ENCODE peak calls at places on chromosome 14, in five cellular contexts. J is pancreas, Q is hepatocyte, S is thyroid gland, M is heart right ventricle. A is an unnamed sample. For H3K4me1, the result is how much of the 10 kb centered on the place peaks cover.

GRCh38 chr14:54003064-54003463 is 46.4 kb upstream of the BMP4 start:
- DNase-seq in J (no peak), S (no peak), Q (no peak), M (no peak), A (no peak)

GRCh38 chr14:23327947-23328744 is 6.9 kb downstream of the PABPN1 start:
- DNase-seq in S (peak), J (peak), Q (peak), M (no peak), A (no peak)

GRCh38 chr14:33859306-33859705 is 91.6 kb downstream of the EGLN3 start:
- DNase-seq in S (no peak), Q (peak), M (no peak), J (no peak), A (no peak)

GRCh38 chr14:105487449-105487985 is 831 bp downstream of the CRIP1 start:
- DNase-seq in Q (no peak), S (peak), J (no peak), M (peak), A (peak)

GRCh38 chr14:95527392-95528002 is 7.4 kb upstream of the GLRX5 start:
- DNase-seq in S (peak), J (no peak), Q (peak), M (no peak), A (no peak)

GRCh38 chr14:103868242-103868897 is 21.0 kb upstream of the PPP1R13B start:
- DNase-seq in S (no peak), J (no peak), Q (no peak), M (no peak), A (no peak)

GRCh38 chr14:94392510-94392935 is 4.1 kb upstream of the SERPINA1 start:
- DNase-seq in S (no peak), M (no peak), Q (peak), J (no peak), A (no peak)

GRCh38 chr14:33986804-33987203 is 35.9 kb upstream of the EGLN3 start:
- DNase-seq in S (no peak), Q (peak), M (no peak), J (no peak), A (no peak)

GRCh38 chr14:88934231-88934898 is 109.9 kb downstream of the TTC8 start:
- DNase-seq in J (no peak), Q (no peak), M (no peak), S (no peak), A (no peak)

GRCh38 chr14:104819361-104819771 is 18.5 kb downstream of the ZBTB42 start:
- DNase-seq in S (no peak), J (no peak), M (no peak), Q (peak), A (peak)

GRCh38 chr14:61528591-61529021 is 166.7 kb upstream of the HIF1A start:
- DNase-seq in M (no peak), Q (no peak), S (no peak), J (no peak), A (no peak)

GRCh38 chr14:77094672-77095284 is 3.3 kb upstream of the CIPC start:
- DNase-seq in S (peak), Q (peak), M (peak), J (peak), A (peak)

GRCh38 chr14:35050652-35051051 is 4.6 kb downstream of the FAM177A1 start:
- DNase-seq in J (no peak), Q (peak), M (no peak), S (no peak), A (no peak)

GRCh38 chr14:22570132-22570949 is 18.7 kb downstream of the DAD1 start:
- DNase-seq in Q (peak), J (peak), M (no peak), S (peak), A (peak)

GRCh38 chr14:94571950-94572349 is 9.3 kb upstream of the SERPINA5 start:
- DNase-seq in M (no peak), J (no peak), Q (no peak), S (no peak), A (peak)

GRCh38 chr14:81169711-81170103 is 51.1 kb downstream of the GTF2A1 start:
- DNase-seq in Q (peak), J (peak), S (peak), M (peak), A (peak)

GRCh38 chr14:24059841-24060388 is 8.1 kb downstream of the CARMIL3 start:
- DNase-seq in J (no peak), S (no peak), Q (no peak), M (no peak), A (no peak)

GRCh38 chr14:93219103-93219726 is 12.2 kb downstream of the UBR7 start:
- DNase-seq in M (no peak), Q (peak), S (peak), J (peak), A (no peak)

GRCh38 chr14:93946506-93947170 is 19.5 kb downstream of the FAM181A start:
- DNase-seq in M (no peak), J (no peak), Q (peak), S (no peak), A (no peak)

GRCh38 chr14:46344327-46344937 is 307.1 kb downstream of the RPL10L start:
- DNase-seq in J (no peak), S (no peak), M (no peak), Q (peak), A (no peak)

GRCh38 chr14:55446833-55447232 is 6.4 kb upstream of the TBPL2 start:
- DNase-seq in J (no peak), S (peak), Q (peak), M (no peak), A (no peak)
- H3K4me1 ChIP-seq in J (under half), S (under half), Q (under half), M (under half), A (under half)

GRCh38 chr14:100472094-100472455 is 115.1 kb downstream of the BEGAIN start:
- DNase-seq in J (no peak), M (no peak), S (no peak), Q (no peak), A (no peak)

GRCh38 chr14:100470523-100470897 is 116.7 kb downstream of the BEGAIN start:
- DNase-seq in S (no peak), Q (no peak), M (no peak), J (no peak), A (no peak)

GRCh38 chr14:100472491-100472890 is 114.7 kb downstream of the BEGAIN start:
- DNase-seq in M (no peak), S (no peak), Q (no peak), J (no peak), A (no peak)

GRCh38 chr14:100473249-100473648 is 114.0 kb downstream of the BEGAIN start:
- DNase-seq in M (no peak), Q (no peak), S (no peak), J (no peak), A (no peak)

GRCh38 chr14:100471451-100472093 is 115.6 kb downstream of the BEGAIN start:
- DNase-seq in M (no peak), S (no peak), Q (no peak), J (peak), A (no peak)
- H3K27ac ChIP-seq in M (no peak), S (no peak), Q (no peak), J (no peak), A (no peak)

GRCh38 chr14:56143025-56143424 is 24.8 kb downstream of the PELI2 start:
- DNase-seq in Q (no peak), J (no peak), M (no peak), S (no peak), A (no peak)
- H3K4me1 ChIP-seq in Q (under half), J (half or more), M (under half), S (under half), A (under half)

DNA sequence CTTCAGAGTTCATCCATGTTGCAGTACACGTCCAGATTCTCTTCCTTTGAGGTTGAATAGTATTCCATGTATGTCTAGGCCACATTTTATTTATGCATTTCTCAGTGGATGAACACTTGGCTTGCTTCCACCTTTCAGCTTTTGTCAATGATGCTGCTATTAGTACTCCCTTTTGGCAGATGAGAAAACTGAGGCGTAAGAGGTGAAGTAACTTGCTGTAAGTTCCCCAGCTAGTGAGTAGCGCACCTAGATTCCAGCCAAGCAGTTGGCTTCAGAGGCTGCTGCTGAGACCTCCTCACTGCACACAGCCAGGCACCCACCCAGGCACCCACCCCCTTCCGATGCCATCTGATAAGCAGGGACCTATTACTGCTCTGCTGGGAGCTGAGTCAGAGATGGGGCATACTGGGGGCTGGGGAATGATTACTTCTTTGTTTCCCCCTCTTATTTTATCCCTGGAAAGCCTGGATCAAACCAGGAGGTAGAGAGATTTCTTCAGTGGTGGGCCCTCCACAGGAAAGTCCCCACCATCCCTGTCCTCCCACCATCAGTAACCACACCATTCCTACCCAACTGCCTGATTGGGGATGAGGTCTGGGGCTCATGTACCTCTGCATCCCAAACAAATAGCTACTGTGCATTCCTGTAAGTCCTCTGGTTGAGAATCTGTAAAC is 234.6 kb downstream of the PCNX1 start:
- DNase-seq in M (no peak), J (no peak), S (no peak), Q (no peak), A (no peak)
- H3K27ac ChIP-seq in M (no peak), J (no peak), S (no peak), Q (no peak), A (no peak)

DNA sequence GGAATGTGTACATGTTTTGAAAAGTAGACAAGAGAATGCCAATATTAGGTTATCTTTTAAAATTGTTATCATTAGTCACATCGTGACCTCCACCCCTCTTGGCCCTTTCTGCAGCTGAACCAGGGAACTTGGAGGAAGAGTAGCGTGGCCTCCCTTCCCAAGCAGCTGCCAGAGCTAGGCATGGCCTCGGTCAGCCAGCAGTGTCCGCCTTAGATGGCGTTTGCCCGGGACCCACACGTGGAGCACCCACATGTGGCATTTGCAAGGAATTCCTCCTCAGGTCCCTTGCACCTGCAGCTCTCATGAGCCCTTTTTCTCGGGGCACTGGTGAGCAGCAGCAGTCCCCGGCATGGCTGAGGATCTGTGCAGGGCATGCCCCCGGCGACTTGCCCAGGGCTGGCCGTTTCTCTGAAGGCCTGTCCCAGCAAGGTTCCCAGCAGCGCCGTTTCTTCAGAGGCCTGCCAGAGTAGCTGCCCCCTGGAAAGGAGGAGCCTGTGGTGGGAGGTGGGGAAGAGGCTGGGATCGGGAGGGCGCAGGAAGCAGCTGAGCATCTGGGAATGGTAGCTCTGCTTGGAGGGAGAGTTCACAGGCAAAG is 10.8 kb downstream of the JDP2 start:
- DNase-seq in J (no peak), M (no peak), S (no peak), Q (no peak), A (no peak)
- H3K4me1 ChIP-seq in J (under half), M (half or more), S (under half), Q (under half), A (under half)

DNA sequence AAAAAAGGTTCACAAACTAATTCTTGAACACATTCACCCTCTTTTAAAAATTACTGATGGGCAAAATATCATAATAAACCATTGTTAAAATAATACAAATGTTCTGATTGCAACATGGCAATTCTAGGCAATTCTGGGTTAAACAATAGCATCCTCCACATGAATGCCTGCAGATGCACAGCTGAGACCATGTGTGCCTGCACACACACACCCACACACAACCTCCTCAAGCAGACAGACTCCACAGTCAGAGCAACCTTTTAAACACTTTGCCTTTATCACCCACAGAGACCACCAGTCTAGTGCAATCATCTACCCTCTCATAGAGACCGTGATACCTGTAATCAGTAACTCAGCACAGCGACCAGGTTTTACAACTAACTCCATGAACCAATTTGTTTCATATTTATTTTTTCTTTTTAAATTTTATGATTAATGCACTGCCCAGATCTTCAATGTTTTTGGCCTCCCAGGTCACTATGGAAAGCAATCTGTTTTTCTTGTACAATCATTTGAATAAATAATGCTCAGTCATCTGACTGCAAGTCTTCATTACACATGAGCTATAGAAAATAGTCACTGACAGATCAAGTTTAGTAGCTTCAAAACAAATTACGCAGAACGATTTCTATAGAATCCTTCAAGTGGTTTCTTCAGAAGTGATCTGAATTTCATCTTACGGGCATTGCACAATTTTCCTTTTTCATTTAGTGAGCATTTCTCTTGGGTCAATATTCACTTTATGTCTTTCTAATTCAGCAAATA is 105.8 kb downstream of the PRKD1 start:
- DNase-seq in S (no peak), M (no peak), J (no peak), Q (no peak), A (no peak)
- H3K27ac ChIP-seq in S (no peak), M (peak), J (no peak), Q (peak), A (no peak)

DNA sequence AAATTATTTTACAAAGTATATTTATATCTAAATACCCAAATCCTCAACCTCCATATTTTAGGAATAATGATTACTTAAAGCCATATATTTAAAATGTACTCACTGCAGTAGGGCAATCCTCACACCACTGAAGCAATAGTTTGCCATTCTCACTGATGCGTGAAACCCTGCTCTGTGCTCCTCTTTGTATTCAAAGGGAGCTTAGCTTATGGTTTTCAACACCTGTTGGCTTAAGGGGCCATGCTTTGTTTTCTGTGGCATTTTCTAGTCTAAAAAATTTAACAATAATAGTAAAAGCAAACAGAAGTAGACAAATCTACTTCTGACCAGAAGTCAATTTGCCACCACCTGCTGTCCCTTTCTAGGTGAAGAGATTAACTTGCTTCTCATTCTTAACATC is 294.6 kb downstream of the FLRT2 start:
- DNase-seq in J (no peak), M (no peak), S (no peak), Q (no peak), A (no peak)
- H3K4me1 ChIP-seq in J (under half), M (under half), S (under half), Q (under half), A (under half)

GRCh38 chr14:91402278-91403068 is 15.1 kb downstream of the CCDC88C start:
- DNase-seq in S (peak), J (peak), Q (peak), M (no peak), A (no peak)
- H3K27ac ChIP-seq in S (no peak), J (peak), Q (peak), M (peak), A (no peak)